ENCODE peak calls at places on chromosomes 5 and 9, in seven cellular contexts. H, T, P, I, B, Q and V are unnamed samples.

GRCh38 chr9:94553029-94553938 is 1.6 kb upstream of the PCAT7 start:
- DNase-seq in Q (peak; percentile 57), B (peak; percentile 45), T (no peak), H (no peak), I (no peak), P (no peak), V (no peak)

GRCh38 chr5:15506146-15506545 is 6.2 kb downstream of the FBXL7 start:
- DNase-seq in Q (no peak), H (no peak), B (no peak), P (no peak), T (no peak), I (no peak), V (no peak)

GRCh38 chr9:88809371-88809770 is 181.9 kb upstream of the S1PR3 start:
- DNase-seq in P (no peak), T (no peak), I (no peak), H (no peak), B (no peak), Q (no peak), V (no peak)

GRCh38 chr5:79762929-79763328 is 73.3 kb downstream of the CMYA5 start:
- DNase-seq in I (no peak), B (no peak), H (no peak), Q (no peak), T (no peak), P (no peak), V (no peak)

GRCh38 chr5:142152383-142152730 is 43.8 kb downstream of the NDFIP1 start:
- DNase-seq in P (no peak), B (peak; percentile 85), H (no peak), T (no peak), I (no peak), Q (no peak), V (no peak)

GRCh38 chr9:101648493-101648892 is 53.7 kb upstream of the PPP3R2 start:
- DNase-seq in I (no peak), H (no peak), B (no peak), T (no peak), Q (no peak), P (no peak), V (no peak)

GRCh38 chr5:31962928-31963327 is 211.2 kb downstream of the GOLPH3 start:
- DNase-seq in T (no peak), I (no peak), P (no peak), H (no peak), Q (no peak), B (no peak), V (no peak)

GRCh38 chr9:134888603-134889195 is 8.1 kb downstream of the FCN2 start:
- DNase-seq in B (no peak), Q (no peak), T (no peak), P (no peak), H (no peak), I (no peak), V (no peak)

GRCh38 chr5:81121836-81122235 is 111.3 kb upstream of the CKMT2 start:
- DNase-seq in T (peak; percentile 10), H (no peak), B (no peak), P (no peak), Q (no peak), I (no peak), V (no peak)

GRCh38 chr5:43432486-43433365 is 20.5 kb upstream of the CCL28 start:
- DNase-seq in B (no peak), I (peak; percentile 82), T (no peak), H (no peak), P (no peak), Q (peak; percentile 73), V (no peak)

GRCh38 chr9:95494416-95495371 is 22.1 kb downstream of the PTCH1 start:
- DNase-seq in H (peak; percentile 77), Q (peak; percentile 81), T (no peak), I (peak; percentile 52), P (peak; percentile 88), B (peak; percentile 70), V (peak; percentile 72)

GRCh38 chr5:136070486-136071285 is 41.9 kb downstream of the TGFBI start:
- DNase-seq in Q (no peak), P (no peak), I (no peak), H (no peak), B (no peak), T (no peak), V (no peak)

GRCh38 chr9:130681769-130682489 is 11.7 kb upstream of the EXOSC2 start:
- DNase-seq in Q (no peak), I (no peak), P (peak; percentile 9), H (no peak), T (no peak), B (peak; percentile 64), V (peak; percentile 52)

GRCh38 chr9:2261421-2262103 is 246.4 kb downstream of the SMARCA2 start:
- DNase-seq in P (no peak), B (no peak), T (no peak), I (no peak), H (no peak), Q (no peak), V (no peak)

GRCh38 chr5:91495699-91496098 is 112.6 kb upstream of the ARRDC3 start:
- DNase-seq in P (no peak), H (no peak), Q (no peak), T (no peak), B (peak; percentile 13), I (no peak), V (no peak)

GRCh38 chr5:117494208-117494607 is 919.6 kb upstream of the SEMA6A start:
- DNase-seq in H (no peak), T (no peak), I (no peak), Q (no peak), P (no peak), B (no peak), V (no peak)

GRCh38 chr5:157165668-157166067 is 396 bp downstream of the GARIN3 start:
- DNase-seq in P (no peak), Q (no peak), I (no peak), B (no peak), H (no peak), T (no peak), V (no peak)

GRCh38 chr9:125749287-125749935 is 2.2 kb downstream of the PBX3 start:
- DNase-seq in Q (no peak), B (no peak), P (no peak), H (no peak), T (no peak), I (no peak), V (no peak)

GRCh38 chr9:95088421-95089161 is 228.9 kb downstream of the FANCC start:
- DNase-seq in H (no peak), I (no peak), T (no peak), Q (no peak), B (no peak), P (no peak), V (no peak)

GRCh38 chr9:128420651-128421473 is at the start of gene CERCAM:
- DNase-seq in H (peak; percentile 29), B (peak; percentile 68), I (peak; percentile 87), T (peak; percentile 42), Q (peak; percentile 66), P (peak; percentile 37), V (peak; percentile 61)

GRCh38 chr5:40446910-40447309 is 232.8 kb upstream of the PTGER4 start:
- DNase-seq in B (no peak), T (no peak), H (no peak), I (no peak), P (no peak), Q (no peak), V (no peak)

GRCh38 chr9:126678989-126679388 is 65.3 kb downstream of the LMX1B start:
- DNase-seq in Q (no peak), B (no peak), T (no peak), H (no peak), P (no peak), I (no peak), V (no peak)

GRCh38 chr5:125286266-125286665 is 539.8 kb upstream of the ZNF608 start:
- DNase-seq in H (no peak), P (no peak), T (no peak), I (no peak), B (no peak), Q (no peak), V (no peak)

GRCh38 chr5:5188377-5189020 is 48.4 kb downstream of the ADAMTS16 start:
- DNase-seq in H (no peak), I (no peak), P (no peak), B (no peak), T (no peak), Q (no peak), V (no peak)

GRCh38 chr9:7862170-7862569 is 62.6 kb upstream of the DMAC1 start:
- DNase-seq in B (no peak), Q (no peak), P (no peak), T (no peak), H (no peak), I (no peak), V (no peak)

GRCh38 chr5:124996023-124996763 is 249.8 kb upstream of the ZNF608 start:
- DNase-seq in Q (peak; percentile 58), H (no peak), I (no peak), B (peak; percentile 62), P (no peak), T (no peak), V (no peak)

GRCh38 chr5:158431369-158432029 is 572.6 kb upstream of the CLINT1 start:
- DNase-seq in I (no peak), Q (no peak), P (no peak), T (no peak), B (no peak), H (no peak), V (no peak)
- H3K4me3 ChIP-seq in I (no peak overlapping the region), Q (no peak overlapping the region), P (no peak overlapping the region), T (no peak overlapping the region), B (no peak overlapping the region), H (no peak overlapping the region), V (no peak overlapping the region)

GRCh38 chr5:159061834-159062530 is 37.7 kb downstream of the EBF1 start:
- DNase-seq in H (no peak), I (no peak), T (no peak), P (no peak), Q (no peak), B (peak; percentile 65), V (no peak)
- H3K4me3 ChIP-seq in H (no peak overlapping the region), I (peak overlapping the region; percentile 43), T (peak overlapping the region; percentile 37), P (no peak overlapping the region), Q (no peak overlapping the region), B (peak overlapping the region; percentile 29), V (no peak overlapping the region)

GRCh38 chr5:54524704-54525103 is 7.1 kb downstream of the SNX18 start:
- DNase-seq in Q (no peak), T (peak; percentile 23), P (no peak), I (peak; percentile 74), H (no peak), B (no peak), V (no peak)
- H3K4me3 ChIP-seq in Q (no peak overlapping the region), T (peak overlapping the region; percentile 95), P (no peak overlapping the region), I (no peak overlapping the region), H (no peak overlapping the region), B (no peak overlapping the region), V (no peak overlapping the region)

DNA sequence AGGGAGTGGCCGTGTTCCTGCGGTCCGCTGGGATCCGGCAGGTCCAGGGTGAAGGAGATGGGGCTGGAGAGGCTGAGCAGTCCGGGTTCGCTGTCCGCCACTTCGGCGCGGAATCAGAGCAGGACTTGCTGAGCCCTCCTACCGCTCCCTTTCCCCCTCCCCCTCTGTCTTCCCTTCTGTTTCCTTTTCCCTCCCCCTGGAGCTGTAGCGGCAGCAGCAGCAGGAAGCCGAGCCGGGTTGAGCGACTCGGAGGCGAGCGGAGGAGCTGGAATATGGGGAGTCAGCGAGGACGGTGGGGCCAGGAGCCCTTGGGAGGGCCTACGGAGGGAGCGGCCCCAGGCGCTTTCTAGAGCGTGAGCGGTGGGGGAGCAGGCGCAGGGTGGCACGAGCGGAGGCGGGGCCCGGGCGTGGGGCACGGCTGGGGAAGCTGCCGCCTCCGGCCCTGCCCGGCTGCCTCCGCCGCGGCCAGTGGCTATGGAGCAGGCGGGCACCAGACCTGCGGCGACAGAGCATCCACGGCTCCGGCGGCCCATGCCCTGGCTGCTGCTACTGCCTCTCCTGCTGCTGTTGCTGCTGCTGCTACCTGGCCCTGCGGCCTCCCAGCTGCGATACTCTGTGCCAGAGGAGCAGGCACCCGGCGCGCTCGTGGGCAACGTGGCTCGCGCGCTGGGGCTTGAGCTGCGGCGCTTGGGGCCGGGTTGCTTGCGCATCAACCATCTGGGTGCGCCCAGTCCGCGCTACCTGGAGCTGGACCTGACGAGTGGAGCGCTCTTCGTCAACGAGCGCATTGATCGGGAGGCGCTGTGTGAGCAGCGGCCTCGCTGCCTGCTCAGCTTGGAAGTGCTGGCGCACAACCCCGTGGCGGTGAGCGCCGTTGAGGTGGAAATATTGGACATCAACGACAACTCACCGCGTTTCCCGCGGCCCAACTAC is at the start of gene PCDHAC2:
- DNase-seq in H (no peak), P (no peak), B (peak; percentile 94), I (peak; percentile 53), T (peak; percentile 76), Q (no peak), V (peak; percentile 1)
- H3K4me3 ChIP-seq in H (no peak within 1 kb of the TSS), P (no peak within 1 kb of the TSS), B (peak within 1 kb of the TSS; percentile 93), I (peak within 1 kb of the TSS; percentile 45), T (peak within 1 kb of the TSS; percentile 79), Q (no peak within 1 kb of the TSS), V (no peak within 1 kb of the TSS)